ENCODE peak calls at places on chromosomes 1 and 21, in four cellular contexts. L, B, W and K are unnamed samples.
A peak's percentile ranks its signal among the peaks of the same experiment; 100 is the strongest.

GRCh38 chr1:100921110-100921706 is 25.3 kb downstream of the SLC30A7 start:
- DNase-seq in B (no peak), W (peak; percentile 35), L (peak; percentile 60), K (peak; percentile 33)

GRCh38 chr1:88876573-88877335 is 14.6 kb downstream of the GTF2B start:
- DNase-seq in B (no peak), L (no peak), W (no peak), K (no peak)

GRCh38 chr1:111769517-111770146 is 13.9 kb downstream of the DDX20 start:
- DNase-seq in B (peak; percentile 44), W (peak; percentile 65), L (peak; percentile 80), K (peak; percentile 62)

GRCh38 chr1:247103777-247104591 is at the start of gene ZNF669:
- DNase-seq in B (peak; percentile 69), W (peak; percentile 94), L (peak; percentile 100), K (peak; percentile 87)

GRCh38 chr1:159170639-159171038 is 776 bp upstream of the CADM3 start:
- DNase-seq in B (no peak), L (no peak), W (no peak), K (no peak)

GRCh38 chr1:93708734-93709481 is 27.3 kb upstream of the BCAR3 start:
- DNase-seq in W (no peak), L (no peak), B (no peak), K (no peak)

GRCh38 chr1:212108981-212109380 is 73.4 kb downstream of the DTL start:
- DNase-seq in L (no peak), B (no peak), W (no peak), K (no peak)

GRCh38 chr1:96361251-96361856 is 360.2 kb upstream of the PTBP2 start:
- DNase-seq in L (no peak), W (no peak), B (no peak), K (no peak)

GRCh38 chr1:210827481-210827880 is 306.5 kb downstream of the KCNH1 start:
- DNase-seq in W (no peak), L (no peak), B (no peak), K (no peak)

GRCh38 chr1:30720271-30721223 is 2.8 kb downstream of the MATN1 start:
- DNase-seq in B (no peak), W (no peak), L (no peak), K (no peak)

GRCh38 chr1:184664042-184664659 is 90.5 kb downstream of the EDEM3 start:
- DNase-seq in L (peak; percentile 74), B (no peak), W (peak; percentile 19), K (peak; percentile 92)

GRCh38 chr1:213124590-213124989 is 73.5 kb downstream of the RPS6KC1 start:
- DNase-seq in L (peak; percentile 86), W (no peak), B (no peak), K (no peak)

GRCh38 chr21:42414928-42415769 is 11.4 kb downstream of the UBASH3A start:
- DNase-seq in W (no peak), L (peak; percentile 62), B (peak; percentile 97), K (no peak)

GRCh38 chr1:202126426-202126825 is 3.7 kb downstream of the GPR37L1 start:
- DNase-seq in L (no peak), W (no peak), B (no peak), K (no peak)

GRCh38 chr1:40257313-40257687 is 736 bp upstream of the ZMPSTE24 start:
- DNase-seq in W (no peak), B (no peak), L (no peak), K (no peak)

GRCh38 chr1:214583113-214583512 is 19.9 kb upstream of the CENPF start:
- DNase-seq in W (no peak), L (no peak), B (no peak), K (no peak)

GRCh38 chr1:234737210-234737761 is 127.3 kb upstream of the IRF2BP2 start:
- DNase-seq in L (no peak), B (no peak), W (no peak), K (no peak)

GRCh38 chr1:155982106-155982505 is 3.8 kb upstream of the ARHGEF2 start:
- DNase-seq in L (no peak), W (no peak), B (no peak), K (no peak)

GRCh38 chr1:82778612-82779011 is 977.9 kb downstream of the ADGRL2 start:
- DNase-seq in B (no peak), L (no peak), W (no peak), K (peak; percentile 35)

GRCh38 chr1:94296018-94296417 is 58.6 kb upstream of the ARHGAP29 start:
- DNase-seq in L (no peak), B (no peak), W (no peak), K (no peak)

GRCh38 chr1:26034504-26035202 is 11.3 kb downstream of the SLC30A2 start:
- DNase-seq in W (no peak), L (no peak), B (no peak), K (peak; percentile 34)

GRCh38 chr21:33135925-33136324 is 66.0 kb downstream of the OLIG1 start:
- DNase-seq in L (no peak), B (no peak), W (no peak), K (no peak)

GRCh38 chr1:24872446-24872845 is 57.6 kb downstream of the RUNX3 start:
- DNase-seq in B (no peak), W (no peak), L (no peak), K (no peak)

GRCh38 chr1:45442272-45442671 is 48.7 kb downstream of the TESK2 start:
- DNase-seq in B (no peak), L (no peak), W (no peak), K (no peak)

GRCh38 chr1:62423580-62424242 is 13.1 kb upstream of the USP1 start:
- DNase-seq in L (no peak), B (no peak), W (peak; percentile 92), K (no peak)
- TF ChIP-seq FOXK2 in L (no peak), B (no peak), W (no peak), K (no peak)

DNA sequence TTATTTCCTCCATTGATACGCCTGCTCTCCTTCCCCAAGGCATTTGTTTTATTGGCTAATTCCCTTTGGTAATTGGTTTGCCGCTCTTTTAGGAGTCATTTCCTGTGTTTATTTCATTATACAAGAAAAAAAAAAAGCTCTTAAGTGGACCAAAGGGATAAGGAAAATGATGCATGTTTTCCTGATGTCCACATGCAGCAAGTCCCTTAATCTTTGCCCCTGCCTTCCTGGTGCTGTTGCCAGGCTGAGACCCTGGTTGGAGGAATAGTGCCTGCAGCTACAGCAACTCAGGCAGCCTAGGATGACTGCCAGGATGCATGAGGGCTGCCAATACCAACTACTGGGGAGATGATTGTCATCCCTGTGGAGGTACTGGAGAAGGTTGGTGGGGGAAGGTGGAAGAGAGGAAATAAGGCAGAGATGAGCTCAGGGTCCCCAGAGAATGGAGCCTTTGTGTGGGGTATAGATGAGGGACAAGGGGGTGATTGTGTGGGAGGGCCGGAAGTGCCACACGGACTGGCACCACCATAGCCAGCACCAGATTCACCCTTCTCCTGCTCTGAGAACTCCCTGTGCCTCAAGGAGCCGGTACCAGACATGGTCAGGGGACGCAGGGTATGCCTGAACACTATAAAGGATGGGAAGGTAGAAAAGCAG is 6.1 kb upstream of the GATAD2B start:
- DNase-seq in B (no peak), L (no peak), W (no peak), K (no peak)
- TF ChIP-seq SP1 in B (no peak), L (no peak), W (no peak), K (no peak)

GRCh38 chr1:22670352-22670964 is 17.4 kb downstream of the C1QB start:
- DNase-seq in L (no peak), B (no peak), W (no peak), K (no peak)
- TF ChIP-seq FOXK2 in L (no peak), B (no peak), W (no peak), K (no peak)

DNA sequence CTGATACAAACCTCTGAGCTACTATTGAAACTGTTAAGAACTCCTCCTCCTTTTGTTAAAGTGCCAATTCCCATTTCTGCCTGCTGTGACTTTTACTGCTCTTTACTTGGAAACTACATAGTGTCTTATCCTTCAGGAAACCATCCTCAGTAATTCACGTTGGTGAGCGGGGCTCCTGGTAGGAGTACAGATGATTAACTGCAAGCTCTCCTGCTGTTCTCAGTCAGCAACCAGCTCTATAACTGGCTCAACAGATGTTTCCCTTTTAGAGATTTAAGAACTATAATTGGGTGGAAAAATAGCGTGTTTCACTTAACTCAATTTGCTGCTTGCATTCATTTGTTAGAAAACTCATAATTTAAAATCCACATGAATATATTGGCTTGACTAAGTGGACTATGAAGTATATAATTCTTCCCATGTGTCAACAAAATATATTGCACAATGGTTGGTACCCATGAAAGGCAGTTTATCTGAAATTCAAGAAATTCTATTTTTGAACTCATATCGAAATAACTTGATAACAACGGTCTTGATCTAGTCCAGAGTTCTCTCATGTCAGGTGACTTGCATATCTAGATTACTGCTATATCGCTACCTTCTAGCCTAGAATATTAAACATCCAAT is 574.0 kb downstream of the KCNT2 start:
- DNase-seq in L (peak; percentile 30), W (no peak), B (no peak), K (peak; percentile 55)
- TF ChIP-seq SP1 in L (no peak), W (no peak), B (no peak), K (no peak)